ENCODE peak calls at places on chromosomes 11 and 22, in nine cellular contexts. G is AG04450, N is colonic mucosa, S is mammary epithelial cell, K is adipocyte, Y is mucosa of descending colon, T is AG09309, R is upper lobe of right lung, Z is fibroblast of villous mesenchyme. J is an unnamed sample.

GRCh38 chr11:69552951-69553350 is 71.5 kb downstream of the LINC01488 start:
- DNase-seq in N (no peak), R (peak), Y (no peak), K (no peak), Z (no peak), S (peak), G (no peak), T (no peak), J (no peak)

GRCh38 chr11:74824285-74824982 is 75.8 kb downstream of the RNF169 start:
- DNase-seq in N (no peak), Z (no peak), T (no peak), G (no peak), K (no peak), R (no peak), S (no peak), Y (no peak), J (no peak)

GRCh38 chr11:95512682-95513081 is 276.9 kb downstream of the FAM76B start:
- DNase-seq in K (peak), G (peak), Y (peak), N (peak), R (no peak), Z (peak), S (peak), T (peak), J (peak)

GRCh38 chr11:11748706-11749365 is 92.9 kb upstream of the USP47 start:
- DNase-seq in T (peak), K (no peak), N (no peak), R (no peak), Z (no peak), S (peak), Y (no peak), G (no peak), J (no peak)

GRCh38 chr11:92739020-92739419 is 230.4 kb upstream of the MTNR1B start:
- DNase-seq in S (peak), Y (no peak), R (no peak), G (no peak), K (peak), Z (peak), T (peak), N (no peak), J (peak)

GRCh38 chr11:81420668-81421550 is 1312.8 kb downstream of the FAM181B start:
- DNase-seq in Y (no peak), G (no peak), R (no peak), K (no peak), S (no peak), N (no peak), Z (no peak), T (no peak), J (no peak)

GRCh38 chr22:23285236-23285635 is 104.9 kb downstream of the BCR start:
- DNase-seq in N (no peak), K (no peak), T (no peak), R (no peak), Y (no peak), G (no peak), S (no peak), Z (no peak), J (no peak)

GRCh38 chr22:36743591-36744412 is 32.1 kb downstream of the IFT27 start:
- DNase-seq in Y (no peak), R (peak), T (no peak), Z (no peak), G (no peak), N (no peak), K (no peak), S (no peak), J (no peak)

GRCh38 chr22:20602589-20603164 is 95.3 kb downstream of the MED15 start:
- DNase-seq in T (no peak), K (no peak), S (no peak), Y (no peak), G (no peak), N (no peak), Z (no peak), R (no peak), J (no peak)

GRCh38 chr11:11701070-11701469 is 79.3 kb upstream of the GALNT18 start:
- DNase-seq in T (peak), Z (no peak), N (no peak), G (peak), R (no peak), S (peak), K (peak), Y (no peak), J (no peak)

GRCh38 chr11:66607126-66607834 is 9.2 kb upstream of the RBM14 start:
- DNase-seq in G (peak), K (peak), N (peak), S (peak), Z (peak), R (no peak), Y (peak), T (peak), J (peak)

GRCh38 chr11:30635401-30635989 is 49.3 kb upstream of the MPPED2 start:
- DNase-seq in K (no peak), S (no peak), R (no peak), T (no peak), N (no peak), Y (no peak), Z (no peak), G (no peak), J (no peak)

GRCh38 chr11:67400942-67401494 is 640 bp downstream of the PPP1CA start:
- DNase-seq in G (no peak), Z (peak), K (peak), Y (no peak), S (no peak), T (no peak), N (no peak), R (no peak), J (no peak)

GRCh38 chr22:33803371-33803770 is 116.9 kb downstream of the LARGE1 start:
- DNase-seq in Y (no peak), G (peak), Z (peak), T (peak), S (peak), R (no peak), K (peak), N (no peak), J (peak)

GRCh38 chr22:39560127-39560526 is 10.4 kb upstream of the CACNA1I start:
- DNase-seq in Y (no peak), S (no peak), N (no peak), R (no peak), T (no peak), Z (no peak), G (no peak), K (no peak), J (no peak)

GRCh38 chr22:39559456-39560105 is 11.0 kb upstream of the CACNA1I start:
- DNase-seq in T (no peak), Z (no peak), G (no peak), N (no peak), K (peak), S (no peak), Y (peak), R (no peak), J (no peak)

GRCh38 chr22:39558950-39559349 is 11.6 kb upstream of the CACNA1I start:
- DNase-seq in Z (no peak), R (no peak), K (no peak), S (no peak), G (no peak), T (no peak), Y (no peak), N (no peak), J (no peak)

GRCh38 chr22:39558254-39558727 is 12.3 kb upstream of the CACNA1I start:
- DNase-seq in Z (no peak), G (no peak), S (no peak), T (no peak), N (no peak), Y (no peak), R (no peak), K (peak), J (no peak)

DNA sequence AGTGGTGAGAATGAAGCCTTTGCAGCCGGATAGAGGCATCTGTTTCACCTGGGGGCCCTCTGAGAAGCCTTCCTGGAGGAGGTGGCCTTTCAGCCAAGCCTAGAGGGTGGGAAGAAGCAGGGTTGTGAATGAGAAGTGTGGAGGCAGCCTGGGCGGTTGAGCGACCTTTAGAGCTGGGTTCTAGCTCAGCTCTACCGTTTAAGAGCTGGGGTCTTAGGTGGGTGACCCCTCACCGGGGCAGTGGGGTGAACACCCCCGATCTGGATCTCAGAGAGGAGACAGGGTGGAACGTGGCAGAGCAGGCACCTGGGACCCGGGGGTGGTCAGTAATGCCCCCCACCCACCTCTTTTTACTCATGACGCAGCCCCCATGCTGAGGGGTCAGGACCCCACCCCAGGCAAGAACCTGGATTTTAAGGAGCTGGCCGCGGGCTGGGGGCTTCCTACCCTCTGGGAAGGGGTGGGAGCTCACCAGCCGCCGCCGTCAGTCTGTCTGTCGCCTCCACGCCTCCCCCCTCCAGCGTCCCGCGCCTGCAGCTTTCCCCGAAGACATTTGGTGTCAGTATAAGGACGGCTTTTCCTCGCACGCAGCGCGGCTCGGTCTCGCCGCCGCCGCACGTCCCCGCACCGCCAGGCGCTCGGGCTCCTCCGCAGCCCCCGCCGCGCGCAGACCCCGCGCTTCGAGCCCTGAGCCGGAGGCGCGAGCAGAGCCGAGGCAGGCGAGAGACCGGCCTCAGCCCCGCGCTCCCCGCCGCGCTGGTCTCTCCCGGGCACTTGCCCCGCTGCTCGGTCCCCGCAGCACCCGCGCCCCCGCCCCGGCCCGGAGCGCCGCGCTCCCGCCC is 13.4 kb upstream of the CACNA1I start:
- DNase-seq in K (peak), T (no peak), N (no peak), G (no peak), Z (no peak), Y (peak), R (no peak), S (no peak), J (no peak)
- H3K4me3 ChIP-seq in K (peak), T (no peak), N (no peak), G (no peak), Z (no peak), Y (no peak), R (no peak), S (no peak), J (no peak)

GRCh38 chr11:85749287-85749834 is 61.6 kb downstream of the SYTL2 start:
- DNase-seq in S (no peak), N (no peak), T (no peak), Y (no peak), R (no peak), K (no peak), Z (no peak), G (no peak), J (no peak)

GRCh38 chr11:85751738-85752137 is 59.2 kb downstream of the SYTL2 start:
- DNase-seq in N (no peak), R (no peak), K (no peak), G (no peak), S (no peak), Z (no peak), T (no peak), Y (no peak), J (no peak)

GRCh38 chr11:85749884-85750283 is 61.1 kb downstream of the SYTL2 start:
- DNase-seq in Z (no peak), N (no peak), Y (no peak), R (no peak), T (no peak), S (no peak), G (no peak), K (no peak), J (no peak)

GRCh38 chr11:85752201-85752889 is 58.6 kb downstream of the SYTL2 start:
- DNase-seq in Z (no peak), S (no peak), N (no peak), K (no peak), R (no peak), G (no peak), T (no peak), Y (no peak), J (no peak)

DNA sequence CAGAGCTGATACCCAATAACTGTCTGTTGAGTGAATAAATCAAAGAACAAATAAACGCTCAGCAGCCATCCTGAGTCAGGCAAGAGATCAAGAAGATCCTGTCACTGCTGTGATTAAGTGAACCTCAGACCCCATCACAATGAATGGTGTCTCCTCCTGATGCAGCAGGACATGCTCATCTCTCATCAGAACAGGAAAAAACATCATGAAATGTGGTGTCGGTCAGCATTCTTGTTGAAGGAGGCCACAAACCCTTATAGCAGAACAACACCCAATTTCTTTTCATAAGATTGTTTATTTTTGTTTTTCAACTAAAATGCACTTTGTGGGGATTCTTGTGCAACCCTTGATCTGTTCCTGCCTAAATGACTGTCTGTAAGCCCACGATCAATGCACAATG is 60.3 kb downstream of the SYTL2 start:
- DNase-seq in R (no peak), G (no peak), Z (no peak), K (no peak), S (no peak), N (no peak), Y (no peak), T (no peak), J (no peak)
- H3K4me3 ChIP-seq in R (no peak), G (no peak), Z (no peak), K (no peak), S (no peak), N (no peak), Y (no peak), T (no peak), J (no peak)

GRCh38 chr22:42075277-42075676 is 1.2 kb downstream of the PHETA2 start:
- DNase-seq in G (no peak), N (no peak), K (no peak), Y (no peak), S (no peak), Z (no peak), T (no peak), R (no peak), J (no peak)
- H3K4me3 ChIP-seq in G (peak), N (no peak), K (peak), Y (no peak), S (no peak), Z (peak), T (peak), R (peak), J (peak)

GRCh38 chr22:17397756-17398155 is 28.5 kb downstream of the CECR2 start:
- DNase-seq in G (no peak), T (no peak), S (no peak), Z (no peak), R (no peak), N (no peak), K (no peak), Y (no peak), J (no peak)

GRCh38 chr22:17401728-17402127 is 32.5 kb downstream of the CECR2 start:
- DNase-seq in K (no peak), R (no peak), T (no peak), N (no peak), Z (no peak), S (no peak), Y (no peak), G (no peak), J (no peak)

GRCh38 chr22:17396531-17396930 is 27.3 kb downstream of the CECR2 start:
- DNase-seq in S (no peak), K (no peak), R (no peak), Z (no peak), T (no peak), N (no peak), Y (no peak), G (no peak), J (no peak)

GRCh38 chr22:17400305-17400704 is 31.0 kb downstream of the CECR2 start:
- DNase-seq in Z (no peak), S (no peak), R (no peak), N (no peak), K (no peak), T (no peak), Y (no peak), G (no peak), J (no peak)

DNA sequence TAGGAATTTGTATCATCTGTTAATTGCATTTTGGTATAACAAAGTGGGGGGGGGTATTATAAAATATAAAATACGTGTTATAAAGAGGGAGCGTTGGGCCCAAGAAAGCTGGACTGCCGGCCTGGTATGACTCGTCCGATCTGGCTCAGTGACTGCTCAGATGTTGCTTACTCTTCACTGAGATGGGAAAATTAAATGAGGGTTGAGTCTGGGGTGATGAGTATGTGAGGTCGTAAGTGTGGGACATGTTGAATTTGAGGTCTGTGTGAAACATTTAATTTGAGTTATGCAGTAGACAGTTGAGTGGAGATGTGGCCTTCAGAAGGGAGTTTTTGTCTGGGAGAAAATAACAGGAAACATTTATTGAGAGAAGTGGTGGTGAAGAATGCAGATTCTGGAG is 28.9 kb downstream of the CECR2 start:
- DNase-seq in T (no peak), Y (no peak), R (no peak), K (no peak), Z (no peak), S (no peak), G (no peak), N (no peak), J (no peak)
- H3K4me3 ChIP-seq in T (no peak), Y (no peak), R (no peak), K (no peak), Z (no peak), S (no peak), G (no peak), N (no peak), J (no peak)

J was measured in skeletal muscle cell.